ENCODE peak calls at places on chromosomes 12 and 14, in five cellular contexts. U, F, P, A and R are unnamed samples.

GRCh38 chr12:45433441-45433868 is 217.6 kb downstream of the ANO6 start:
- DNase-seq in U (no peak), F (no peak), A (no peak), P (no peak), R (no peak)

GRCh38 chr14:70640938-70641547 is 673 bp upstream of the TTC9 start:
- DNase-seq in U (peak), A (no peak), P (peak), F (peak), R (peak)

GRCh38 chr12:8145754-8146415 is 10.9 kb upstream of the ZNF705A start:
- DNase-seq in P (no peak), F (no peak), U (no peak), A (peak), R (no peak)

GRCh38 chr12:106251636-106252035 is 3.8 kb upstream of the CKAP4 start:
- DNase-seq in P (no peak), U (no peak), F (no peak), A (peak), R (no peak)

GRCh38 chr12:130014485-130014807 is 110.6 kb upstream of the TMEM132D start:
- DNase-seq in F (no peak), P (no peak), A (no peak), U (no peak), R (no peak)

GRCh38 chr12:88643685-88644084 is 63.4 kb upstream of the KITLG start:
- DNase-seq in F (no peak), U (no peak), P (no peak), A (no peak), R (no peak)

GRCh38 chr14:37150414-37150813 is 22.0 kb downstream of the SLC25A21 start:
- DNase-seq in P (peak), F (no peak), A (no peak), U (no peak), R (no peak)

GRCh38 chr12:57737467-57738141 is 938 bp downstream of the AGAP2 start:
- DNase-seq in A (no peak), F (no peak), P (peak), U (no peak), R (no peak)

GRCh38 chr12:50545783-50546182 is 41.0 kb downstream of the DIP2B start:
- DNase-seq in P (no peak), F (no peak), A (no peak), U (no peak), R (no peak)

GRCh38 chr12:57549909-57550627 is at the start of gene KIF5A:
- DNase-seq in F (peak), U (peak), A (no peak), P (peak), R (peak)

GRCh38 chr12:27861428-27862167 is 81.6 kb upstream of the MANSC4 start:
- DNase-seq in F (no peak), U (no peak), A (no peak), P (no peak), R (no peak)

GRCh38 chr12:3135522-3136461 is 58.6 kb downstream of the TSPAN9 start:
- DNase-seq in F (peak), U (peak), A (peak), P (peak), R (peak)

GRCh38 chr12:56461235-56462159 is 6.9 kb upstream of the SPRYD4 start:
- DNase-seq in P (no peak), A (no peak), U (no peak), F (no peak), R (no peak)

GRCh38 chr14:51953996-51954395 is 35.4 kb upstream of the RTRAF start:
- DNase-seq in A (no peak), F (no peak), U (no peak), P (no peak), R (no peak)

GRCh38 chr12:108596854-108597558 is 878 bp downstream of the TMEM119 start:
- DNase-seq in P (no peak), A (peak), U (no peak), F (no peak), R (no peak)

GRCh38 chr12:113385282-113385882 is 18.3 kb downstream of the SDS start:
- DNase-seq in P (no peak), A (no peak), F (no peak), U (no peak), R (no peak)

GRCh38 chr14:104350463-104351185 is 212.2 kb downstream of the KIF26A start:
- DNase-seq in P (no peak), A (no peak), F (no peak), U (no peak), R (peak)

GRCh38 chr14:60311417-60311816 is 62.4 kb downstream of the PPM1A start:
- DNase-seq in F (no peak), A (no peak), U (no peak), P (no peak), R (no peak)

GRCh38 chr12:5417500-5417899 is 14.4 kb upstream of the NTF3 start:
- DNase-seq in F (no peak), P (no peak), U (no peak), A (no peak), R (no peak)

GRCh38 chr12:100185361-100185894 is 15.2 kb upstream of the ACTR6 start:
- DNase-seq in P (no peak), U (no peak), F (no peak), A (no peak), R (no peak)

GRCh38 chr12:78392918-78393317 is 471.7 kb upstream of the SYT1 start:
- DNase-seq in U (no peak), P (no peak), A (no peak), F (no peak), R (no peak)